ENCODE peak calls at places on chromosomes 2 and 18, in ten cellular contexts. One of them, this sample, is unnamed.

GRCh38 chr2:2852015-2852777 is 521.1 kb upstream of the MYT1L start:
- DNase-seq in Panc1: no peak
- DNase-seq in WTC11: no peak
- DNase-seq in AG09319: no peak
- DNase-seq in breast epithelium: no peak
- DNase-seq in foreskin fibroblast: no peak
- DNase-seq in upper lobe of right lung: no peak
- DNase-seq in CD8-positive, alpha-beta T cell: no peak
- DNase-seq in foreskin keratinocyte: no peak
- DNase-seq in GM06990: no peak
- DNase-seq in this sample: no peak

GRCh38 chr2:200411831-200412230 is 98.0 kb downstream of the KCTD18 start:
- DNase-seq in Panc1: no peak
- DNase-seq in WTC11: no peak
- DNase-seq in AG09319: no peak
- DNase-seq in breast epithelium: no peak
- DNase-seq in foreskin fibroblast: no peak
- DNase-seq in upper lobe of right lung: no peak
- DNase-seq in CD8-positive, alpha-beta T cell: no peak
- DNase-seq in foreskin keratinocyte: no peak
- DNase-seq in GM06990: no peak
- DNase-seq in this sample: no peak

GRCh38 chr18:36366994-36367839 is 69.7 kb downstream of the FHOD3 start:
- DNase-seq in Panc1: no peak
- DNase-seq in WTC11: no peak
- DNase-seq in AG09319: no peak
- DNase-seq in breast epithelium: no peak
- DNase-seq in foreskin fibroblast: no peak
- DNase-seq in upper lobe of right lung: no peak
- DNase-seq in CD8-positive, alpha-beta T cell: no peak
- DNase-seq in foreskin keratinocyte: no peak
- DNase-seq in GM06990: peak
- DNase-seq in this sample: no peak

GRCh38 chr2:20015482-20016083 is 3.1 kb upstream of the MATN3 start:
- DNase-seq in Panc1: peak
- DNase-seq in WTC11: no peak
- DNase-seq in AG09319: peak
- DNase-seq in breast epithelium: no peak
- DNase-seq in foreskin fibroblast: peak
- DNase-seq in upper lobe of right lung: no peak
- DNase-seq in CD8-positive, alpha-beta T cell: no peak
- DNase-seq in foreskin keratinocyte: peak
- DNase-seq in GM06990: peak
- DNase-seq in this sample: no peak

GRCh38 chr2:218229851-218230250 is 12.9 kb downstream of the ARPC2 start:
- DNase-seq in Panc1: no peak
- DNase-seq in WTC11: no peak
- DNase-seq in AG09319: no peak
- DNase-seq in breast epithelium: no peak
- DNase-seq in foreskin fibroblast: no peak
- DNase-seq in upper lobe of right lung: no peak
- DNase-seq in CD8-positive, alpha-beta T cell: no peak
- DNase-seq in foreskin keratinocyte: peak
- DNase-seq in GM06990: no peak
- DNase-seq in this sample: no peak

GRCh38 chr2:100262555-100263320 is 59.6 kb downstream of the LONRF2 start:
- DNase-seq in Panc1: peak
- DNase-seq in WTC11: peak
- DNase-seq in AG09319: no peak
- DNase-seq in breast epithelium: peak
- DNase-seq in foreskin fibroblast: peak
- DNase-seq in upper lobe of right lung: peak
- DNase-seq in CD8-positive, alpha-beta T cell: peak
- DNase-seq in foreskin keratinocyte: peak
- DNase-seq in GM06990: no peak
- DNase-seq in this sample: peak

GRCh38 chr18:59079264-59079972 is 60.3 kb upstream of the SEC11C start:
- DNase-seq in Panc1: no peak
- DNase-seq in WTC11: no peak
- DNase-seq in AG09319: no peak
- DNase-seq in breast epithelium: no peak
- DNase-seq in foreskin fibroblast: no peak
- DNase-seq in upper lobe of right lung: no peak
- DNase-seq in CD8-positive, alpha-beta T cell: no peak
- DNase-seq in foreskin keratinocyte: peak
- DNase-seq in GM06990: no peak
- DNase-seq in this sample: no peak

GRCh38 chr18:35513181-35513932 is 15.6 kb upstream of the INO80C start:
- DNase-seq in Panc1: peak
- DNase-seq in WTC11: peak
- DNase-seq in AG09319: no peak
- DNase-seq in breast epithelium: no peak
- DNase-seq in foreskin fibroblast: peak
- DNase-seq in upper lobe of right lung: peak
- DNase-seq in CD8-positive, alpha-beta T cell: no peak
- DNase-seq in foreskin keratinocyte: peak
- DNase-seq in GM06990: no peak
- DNase-seq in this sample: peak

GRCh38 chr2:109085912-109086742 is 42.9 kb upstream of the SH3RF3 start:
- DNase-seq in Panc1: no peak
- DNase-seq in WTC11: no peak
- DNase-seq in AG09319: no peak
- DNase-seq in breast epithelium: no peak
- DNase-seq in foreskin fibroblast: no peak
- DNase-seq in upper lobe of right lung: no peak
- DNase-seq in CD8-positive, alpha-beta T cell: no peak
- DNase-seq in foreskin keratinocyte: no peak
- DNase-seq in GM06990: no peak
- DNase-seq in this sample: no peak

GRCh38 chr2:239201531-239201876 is 199.3 kb downstream of the HDAC4 start:
- DNase-seq in Panc1: no peak
- DNase-seq in WTC11: no peak
- DNase-seq in AG09319: no peak
- DNase-seq in breast epithelium: peak
- DNase-seq in foreskin fibroblast: no peak
- DNase-seq in upper lobe of right lung: no peak
- DNase-seq in CD8-positive, alpha-beta T cell: no peak
- DNase-seq in foreskin keratinocyte: no peak
- DNase-seq in GM06990: no peak
- DNase-seq in this sample: no peak

DNA sequence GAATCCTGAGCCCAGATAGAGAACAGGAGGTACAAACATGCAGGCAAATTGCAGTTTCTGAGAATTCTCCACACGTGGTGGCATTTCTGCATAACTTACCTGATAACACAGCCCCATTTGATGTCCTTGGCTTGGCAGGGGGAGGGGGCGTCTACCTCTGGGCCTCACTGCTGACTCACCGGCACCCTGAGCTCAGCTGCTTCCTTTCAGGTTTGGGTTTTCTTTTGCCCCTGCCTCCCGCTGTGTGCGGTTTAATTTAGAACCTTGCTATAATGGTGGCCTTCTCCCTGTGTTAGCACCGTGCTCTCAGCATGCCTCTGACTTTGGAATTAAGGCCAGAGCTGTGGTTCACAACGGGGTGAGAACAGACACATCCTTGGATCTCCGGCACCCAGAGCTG is 4.4 kb downstream of the CTIF start:
- DNase-seq in Panc1: no peak
- DNase-seq in WTC11: peak
- DNase-seq in AG09319: no peak
- DNase-seq in breast epithelium: no peak
- DNase-seq in foreskin fibroblast: no peak
- DNase-seq in upper lobe of right lung: no peak
- DNase-seq in CD8-positive, alpha-beta T cell: no peak
- DNase-seq in foreskin keratinocyte: no peak
- DNase-seq in GM06990: no peak
- DNase-seq in this sample: no peak
- TF ChIP-seq CTCF in Panc1: no peak
- TF ChIP-seq CTCF in WTC11: no peak
- TF ChIP-seq CTCF in AG09319: no peak
- TF ChIP-seq CTCF in breast epithelium: no peak
- TF ChIP-seq CTCF in foreskin fibroblast: no peak
- TF ChIP-seq CTCF in upper lobe of right lung: no peak
- TF ChIP-seq CTCF in CD8-positive, alpha-beta T cell: no peak
- TF ChIP-seq CTCF in foreskin keratinocyte: no peak
- TF ChIP-seq CTCF in GM06990: no peak
- TF ChIP-seq CTCF in this sample: no peak

DNA sequence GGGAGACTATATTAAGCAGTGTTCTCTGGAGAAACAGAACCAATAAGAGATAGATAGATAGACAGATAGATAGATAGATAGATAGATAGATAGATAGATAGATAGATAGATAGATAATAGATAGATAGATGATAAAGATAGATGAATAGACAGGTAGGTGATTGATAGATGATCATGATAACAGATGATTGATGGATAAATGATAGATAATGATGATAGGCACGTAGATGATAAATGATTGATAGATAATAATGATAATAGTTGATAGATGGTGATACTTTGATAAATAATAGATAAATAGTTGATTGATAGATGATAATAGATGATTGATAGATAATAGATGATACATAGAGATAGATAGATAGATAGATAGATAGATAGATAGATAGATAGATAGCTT is 48.5 kb downstream of the BOD1L2 start:
- DNase-seq in Panc1: no peak
- DNase-seq in WTC11: no peak
- DNase-seq in AG09319: no peak
- DNase-seq in breast epithelium: no peak
- DNase-seq in foreskin fibroblast: no peak
- DNase-seq in upper lobe of right lung: no peak
- DNase-seq in CD8-positive, alpha-beta T cell: no peak
- DNase-seq in foreskin keratinocyte: no peak
- DNase-seq in GM06990: no peak
- DNase-seq in this sample: no peak
- TF ChIP-seq CTCF in Panc1: no peak
- TF ChIP-seq CTCF in WTC11: no peak
- TF ChIP-seq CTCF in AG09319: no peak
- TF ChIP-seq CTCF in breast epithelium: no peak
- TF ChIP-seq CTCF in foreskin fibroblast: no peak
- TF ChIP-seq CTCF in upper lobe of right lung: no peak
- TF ChIP-seq CTCF in CD8-positive, alpha-beta T cell: no peak
- TF ChIP-seq CTCF in foreskin keratinocyte: no peak
- TF ChIP-seq CTCF in GM06990: no peak
- TF ChIP-seq CTCF in this sample: no peak

GRCh38 chr18:56973487-56973886 is 173.4 kb upstream of the BOD1L2 start:
- DNase-seq in Panc1: no peak
- DNase-seq in WTC11: no peak
- DNase-seq in AG09319: no peak
- DNase-seq in breast epithelium: no peak
- DNase-seq in foreskin fibroblast: peak
- DNase-seq in upper lobe of right lung: no peak
- DNase-seq in CD8-positive, alpha-beta T cell: no peak
- DNase-seq in foreskin keratinocyte: no peak
- DNase-seq in GM06990: no peak
- DNase-seq in this sample: no peak

GRCh38 chr18:56974141-56974540 is 172.7 kb upstream of the BOD1L2 start:
- DNase-seq in Panc1: no peak
- DNase-seq in WTC11: no peak
- DNase-seq in AG09319: no peak
- DNase-seq in breast epithelium: no peak
- DNase-seq in foreskin fibroblast: no peak
- DNase-seq in upper lobe of right lung: no peak
- DNase-seq in CD8-positive, alpha-beta T cell: no peak
- DNase-seq in foreskin keratinocyte: no peak
- DNase-seq in GM06990: no peak
- DNase-seq in this sample: no peak

GRCh38 chr18:56977284-56977683 is 169.6 kb upstream of the BOD1L2 start:
- DNase-seq in Panc1: no peak
- DNase-seq in WTC11: no peak
- DNase-seq in AG09319: no peak
- DNase-seq in breast epithelium: no peak
- DNase-seq in foreskin fibroblast: no peak
- DNase-seq in upper lobe of right lung: no peak
- DNase-seq in CD8-positive, alpha-beta T cell: no peak
- DNase-seq in foreskin keratinocyte: no peak
- DNase-seq in GM06990: no peak
- DNase-seq in this sample: no peak

GRCh38 chr18:56977771-56978170 is 169.1 kb upstream of the BOD1L2 start:
- DNase-seq in Panc1: no peak
- DNase-seq in WTC11: no peak
- DNase-seq in AG09319: no peak
- DNase-seq in breast epithelium: no peak
- DNase-seq in foreskin fibroblast: no peak
- DNase-seq in upper lobe of right lung: no peak
- DNase-seq in CD8-positive, alpha-beta T cell: no peak
- DNase-seq in foreskin keratinocyte: no peak
- DNase-seq in GM06990: no peak
- DNase-seq in this sample: no peak

GRCh38 chr18:56975276-56975675 is 171.6 kb upstream of the BOD1L2 start:
- DNase-seq in Panc1: no peak
- DNase-seq in WTC11: no peak
- DNase-seq in AG09319: no peak
- DNase-seq in breast epithelium: no peak
- DNase-seq in foreskin fibroblast: no peak
- DNase-seq in upper lobe of right lung: no peak
- DNase-seq in CD8-positive, alpha-beta T cell: no peak
- DNase-seq in foreskin keratinocyte: no peak
- DNase-seq in GM06990: no peak
- DNase-seq in this sample: no peak
- TF ChIP-seq CTCF in Panc1: no peak
- TF ChIP-seq CTCF in WTC11: no peak
- TF ChIP-seq CTCF in AG09319: no peak
- TF ChIP-seq CTCF in breast epithelium: no peak
- TF ChIP-seq CTCF in foreskin fibroblast: no peak
- TF ChIP-seq CTCF in upper lobe of right lung: no peak
- TF ChIP-seq CTCF in CD8-positive, alpha-beta T cell: no peak
- TF ChIP-seq CTCF in foreskin keratinocyte: no peak
- TF ChIP-seq CTCF in GM06990: no peak
- TF ChIP-seq CTCF in this sample: no peak

DNA sequence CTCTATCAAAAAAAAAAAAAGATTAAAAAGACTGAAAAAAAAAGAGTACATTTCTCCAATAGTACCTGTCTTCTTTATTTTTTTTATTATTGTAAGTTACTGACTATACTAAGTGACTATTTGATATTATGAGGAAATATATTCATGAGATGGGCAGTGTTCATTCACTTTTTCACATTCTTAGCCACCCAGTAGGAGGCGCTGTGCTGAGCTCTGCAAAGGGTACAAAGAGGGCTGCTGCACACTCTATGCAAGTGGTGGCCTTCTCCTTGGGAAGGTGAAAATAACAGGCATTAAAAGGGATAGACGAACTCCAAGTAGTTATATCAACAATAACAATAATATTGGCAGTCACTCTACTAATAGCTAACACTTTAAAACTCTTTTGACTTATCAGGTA is 1034.9 kb upstream of the FANCL start:
- DNase-seq in Panc1: no peak
- DNase-seq in WTC11: peak
- DNase-seq in AG09319: no peak
- DNase-seq in breast epithelium: no peak
- DNase-seq in foreskin fibroblast: no peak
- DNase-seq in upper lobe of right lung: no peak
- DNase-seq in CD8-positive, alpha-beta T cell: no peak
- DNase-seq in foreskin keratinocyte: no peak
- DNase-seq in GM06990: no peak
- DNase-seq in this sample: no peak
- TF ChIP-seq CTCF in Panc1: peak
- TF ChIP-seq CTCF in WTC11: peak
- TF ChIP-seq CTCF in AG09319: peak
- TF ChIP-seq CTCF in breast epithelium: no peak
- TF ChIP-seq CTCF in foreskin fibroblast: no peak
- TF ChIP-seq CTCF in upper lobe of right lung: peak
- TF ChIP-seq CTCF in CD8-positive, alpha-beta T cell: no peak
- TF ChIP-seq CTCF in foreskin keratinocyte: peak
- TF ChIP-seq CTCF in GM06990: peak
- TF ChIP-seq CTCF in this sample: no peak

This sample was measured in omental fat pad.